ENCODE peak calls at places on chromosomes 5 and 9, in seven cellular contexts. T is PC-3; I is A673; Z is CD8-positive, alpha-beta T cell; N is adipocyte; W is transverse colon; L is lower lobe of right lung. C is an unnamed sample.

GRCh38 chr5:18811616-18812015 is 1176.4 kb downstream of the CDH18 start:
- DNase-seq in T (no peak), L (no peak), N (no peak), I (peak), W (no peak), Z (no peak), C (no peak)

GRCh38 chr9:92627651-92628050 is 42.3 kb downstream of the IPPK start:
- DNase-seq in N (peak), L (no peak), W (no peak), Z (no peak), I (no peak), T (no peak), C (peak)

GRCh38 chr5:175609504-175609903 is 48.4 kb upstream of the HRH2 start:
- DNase-seq in I (no peak), L (no peak), N (no peak), T (no peak), Z (no peak), W (no peak), C (no peak)

GRCh38 chr5:160119905-160120266 is 636 bp upstream of the PWWP2A start:
- DNase-seq in I (no peak), Z (no peak), T (no peak), W (no peak), L (no peak), N (no peak), C (no peak)

GRCh38 chr5:51468196-51468595 is 84.9 kb downstream of the ISL1 start:
- DNase-seq in L (no peak), T (peak), N (no peak), I (peak), W (no peak), Z (no peak), C (peak)

GRCh38 chr9:137759117-137759516 is 118.5 kb upstream of the CACNA1B start:
- DNase-seq in Z (no peak), N (no peak), I (no peak), T (no peak), L (no peak), W (no peak), C (no peak)

GRCh38 chr9:101365181-101365580 is 19.6 kb downstream of the BAAT start:
- DNase-seq in W (no peak), T (no peak), N (no peak), Z (no peak), I (no peak), L (no peak), C (peak)

GRCh38 chr5:174751154-174751990 is 27.0 kb downstream of the MSX2 start:
- DNase-seq in W (no peak), L (no peak), N (peak), T (no peak), Z (no peak), I (peak), C (peak)

GRCh38 chr9:126293522-126293889 is 33.1 kb upstream of the MVB12B start:
- DNase-seq in T (no peak), I (peak), N (no peak), Z (no peak), L (no peak), W (no peak), C (no peak)

GRCh38 chr5:40224421-40224820 is 455.3 kb upstream of the PTGER4 start:
- DNase-seq in Z (no peak), N (peak), T (peak), W (no peak), I (no peak), L (no peak), C (peak)

GRCh38 chr9:137085918-137086530 is 761 bp upstream of the MAN1B1 start:
- DNase-seq in I (no peak), N (peak), L (peak), Z (no peak), W (peak), T (peak), C (peak)

GRCh38 chr5:147628054-147628895 is 118.4 kb upstream of the DPYSL3 start:
- DNase-seq in N (peak), T (peak), W (peak), I (peak), L (no peak), Z (peak), C (peak)

GRCh38 chr9:84781431-84781830 is 111.9 kb downstream of the NTRK2 start:
- DNase-seq in N (peak), T (peak), Z (no peak), W (no peak), I (peak), L (no peak), C (peak)

GRCh38 chr9:119349548-119349947 is 19.7 kb downstream of the BRINP1 start:
- DNase-seq in W (no peak), Z (no peak), T (no peak), I (no peak), N (no peak), L (no peak), C (no peak)

GRCh38 chr5:60323596-60323995 is 376.4 kb downstream of the DEPDC1B start:
- DNase-seq in T (no peak), W (no peak), N (no peak), L (no peak), I (no peak), Z (no peak), C (no peak)

GRCh38 chr5:2754621-2755370 is 3.3 kb upstream of the IRX2 start:
- DNase-seq in W (no peak), L (peak), I (no peak), N (no peak), Z (no peak), T (no peak), C (no peak)

GRCh38 chr5:180133060-180133459 is 61.5 kb upstream of the RNF130 start:
- DNase-seq in W (no peak), T (no peak), Z (no peak), N (no peak), L (no peak), I (no peak), C (no peak)

GRCh38 chr9:138078846-138079245 is 201.3 kb downstream of the CACNA1B start:
- DNase-seq in W (no peak), T (no peak), N (no peak), I (no peak), L (no peak), Z (no peak), C (no peak)

GRCh38 chr9:33108472-33108871 is 32.0 kb upstream of the SMU1 start:
- DNase-seq in L (no peak), I (no peak), Z (no peak), N (no peak), W (no peak), T (no peak), C (no peak)

GRCh38 chr9:10674586-10674985 is 61.8 kb upstream of the PTPRD start:
- DNase-seq in T (no peak), N (no peak), W (no peak), L (no peak), I (no peak), Z (no peak), C (no peak)

GRCh38 chr5:168260353-168261211 is 30.9 kb upstream of the WWC1 start:
- DNase-seq in I (no peak), Z (no peak), L (no peak), T (no peak), N (no peak), W (peak), C (no peak)

GRCh38 chr5:98064118-98064517 is 709.3 kb upstream of the RGMB start:
- DNase-seq in T (no peak), Z (no peak), N (no peak), I (no peak), L (no peak), W (no peak), C (no peak)

GRCh38 chr5:124849774-124850173 is 103.3 kb upstream of the ZNF608 start:
- DNase-seq in I (no peak), N (no peak), W (no peak), T (no peak), Z (no peak), L (no peak), C (no peak)

GRCh38 chr9:21549251-21549765 is 67.2 kb upstream of the IFNE start:
- DNase-seq in T (peak), Z (no peak), I (no peak), W (peak), L (no peak), N (peak), C (peak)

GRCh38 chr9:30673132-30673531 is 1711.3 kb upstream of the ACO1 start:
- DNase-seq in N (no peak), I (no peak), L (no peak), T (peak), Z (no peak), W (no peak), C (peak)

GRCh38 chr5:122077451-122078115 is 476 bp downstream of the LOX start:
- DNase-seq in Z (no peak), T (peak), W (peak), L (no peak), N (peak), I (peak), C (peak)

GRCh38 chr5:1654786-1655495 is 131.2 kb upstream of the LPCAT1 start:
- DNase-seq in W (no peak), I (no peak), N (no peak), T (no peak), Z (no peak), L (no peak), C (no peak)

GRCh38 chr5:127092690-127093089 is 19.4 kb upstream of the C5orf63 start:
- DNase-seq in W (no peak), Z (no peak), N (peak), L (no peak), T (peak), I (no peak), C (peak)

GRCh38 chr5:159198063-159199036 is 11.0 kb downstream of the RNF145 start:
- DNase-seq in N (no peak), T (no peak), L (no peak), Z (no peak), W (no peak), I (no peak), C (no peak)

DNA sequence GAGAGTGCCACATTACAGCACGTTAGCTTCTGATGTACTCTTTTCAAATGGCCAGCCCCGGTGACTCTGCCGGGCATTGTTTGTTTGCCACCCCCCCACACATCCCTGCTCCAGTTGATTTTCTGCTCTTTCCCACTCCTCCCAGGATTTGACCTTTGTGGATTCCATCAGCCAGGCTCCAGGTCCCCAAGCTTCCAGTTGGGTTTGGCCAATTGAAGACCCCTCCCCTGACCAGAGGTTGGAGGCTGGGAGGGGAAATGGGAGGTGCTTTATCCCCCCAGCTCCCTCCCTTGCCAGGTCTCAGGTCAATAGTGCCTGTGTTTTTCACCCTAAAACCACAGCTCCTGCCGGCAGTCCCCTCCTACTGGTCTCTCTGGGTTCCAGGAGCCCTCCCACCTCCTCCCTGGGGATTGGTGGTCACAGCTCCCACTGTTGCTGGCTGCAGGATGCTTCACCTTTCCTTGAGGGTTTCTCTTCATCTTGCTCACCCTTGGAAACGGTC is 34.9 kb downstream of the IRF1 start:
- DNase-seq in N (no peak), W (no peak), Z (no peak), T (no peak), I (no peak), L (no peak), C (no peak)
- H3K4me3 ChIP-seq in N (no peak), W (no peak), Z (peak), T (no peak), I (no peak), L (no peak), C (no peak)

GRCh38 chr5:151238303-151238741 is 14.4 kb upstream of the CCDC69 start:
- DNase-seq in L (no peak), I (no peak), Z (no peak), T (no peak), N (no peak), W (peak), C (no peak)
- H3K4me3 ChIP-seq in L (peak), I (no peak), Z (peak), T (no peak), N (peak), W (no peak), C (no peak)

DNA sequence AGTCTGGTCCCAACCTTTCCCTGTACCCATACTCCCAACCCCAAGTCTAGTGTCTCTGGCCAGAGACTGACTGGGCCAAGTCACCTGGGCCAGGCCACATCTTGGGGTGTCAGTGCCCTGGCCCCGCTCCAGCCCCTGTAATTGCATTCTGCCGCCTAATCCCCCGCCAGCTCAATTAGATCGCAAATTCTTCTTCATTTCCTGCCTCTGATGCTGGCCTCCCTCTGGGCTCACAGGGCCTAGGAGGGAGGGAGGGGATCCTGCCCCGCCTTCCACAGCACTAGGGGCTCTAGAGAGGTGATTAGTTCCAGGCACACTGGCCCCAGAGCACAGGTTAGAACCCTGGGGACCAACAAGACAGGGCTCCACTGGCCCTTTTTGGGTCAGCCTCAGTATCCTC is 5.5 kb downstream of the CXXC5 start:
- DNase-seq in Z (no peak), N (peak), L (no peak), T (no peak), W (no peak), I (peak), C (no peak)
- H3K4me3 ChIP-seq in Z (no peak), N (peak), L (no peak), T (no peak), W (no peak), I (peak), C (no peak)

GRCh38 chr5:115602585-115603125 is 376 bp upstream of the TICAM2 start:
- DNase-seq in Z (no peak), L (no peak), W (no peak), I (peak), N (no peak), T (peak), C (no peak)
- H3K4me3 ChIP-seq in Z (peak), L (peak), W (no peak), I (peak), N (peak), T (peak), C (peak)

GRCh38 chr5:177370488-177371119 is 12.9 kb downstream of the RGS14 start:
- DNase-seq in W (peak), I (peak), N (peak), T (peak), L (peak), Z (peak), C (peak)
- H3K4me3 ChIP-seq in W (no peak), I (peak), N (peak), T (peak), L (peak), Z (no peak), C (peak)